ENCODE peak calls at places on chromosome 5, in four cellular contexts. Y, U, Z and N are unnamed samples.
A peak's percentile ranks its signal among the peaks of the same experiment; 100 is the strongest.

GRCh38 chr5:8600843-8601242 is 731.9 kb downstream of the MTRR start:
- DNase-seq in Y (no peak), U (no peak), Z (no peak), N (no peak)

GRCh38 chr5:159155960-159156359 is 53.4 kb downstream of the RNF145 start:
- DNase-seq in Y (no peak), U (no peak), Z (no peak), N (no peak)

GRCh38 chr5:98173334-98173733 is 600.1 kb upstream of the RGMB start:
- DNase-seq in Y (no peak), U (peak; percentile 84), Z (no peak), N (no peak)

GRCh38 chr5:10489810-10490426 is 48.2 kb downstream of the ROPN1L start:
- DNase-seq in Y (no peak), U (peak; percentile 31), Z (peak; percentile 37), N (peak; percentile 46)

GRCh38 chr5:143200781-143201398 is 202.6 kb downstream of the NR3C1 start:
- DNase-seq in Y (peak; percentile 31), U (peak; percentile 81), Z (no peak), N (no peak)

GRCh38 chr5:169745441-169746146 is 108.5 kb downstream of the DOCK2 start:
- DNase-seq in Y (peak; percentile 24), U (peak; percentile 33), Z (no peak), N (no peak)

GRCh38 chr5:16934123-16934522 is 2.0 kb downstream of the MYO10 start:
- DNase-seq in Y (peak; percentile 80), U (peak; percentile 80), Z (no peak), N (peak; percentile 86)

GRCh38 chr5:175060264-175060663 is 335.9 kb downstream of the MSX2 start:
- DNase-seq in Y (no peak), U (no peak), Z (no peak), N (no peak)

GRCh38 chr5:64229163-64229774 is 63.6 kb downstream of the RNF180 start:
- DNase-seq in Y (peak; percentile 20), U (peak; percentile 39), Z (no peak), N (peak; percentile 49)

GRCh38 chr5:153827407-153827806 is 211.3 kb downstream of the FAM114A2 start:
- DNase-seq in Y (no peak), U (no peak), Z (no peak), N (no peak)

GRCh38 chr5:168903082-168903481 is 323.9 kb upstream of the PANK3 start:
- DNase-seq in Y (no peak), U (no peak), Z (no peak), N (no peak)

GRCh38 chr5:154421868-154422267 is 23.9 kb upstream of the SAP30L start:
- DNase-seq in Y (peak; percentile 59), U (peak; percentile 14), Z (no peak), N (peak; percentile 33)

GRCh38 chr5:10333154-10334006 is 20.1 kb upstream of the MARCHF6 start:
- DNase-seq in Y (no peak), U (peak; percentile 26), Z (no peak), N (peak; percentile 39)

GRCh38 chr5:113212244-113212920 is 222.4 kb downstream of the TSSK1B start:
- DNase-seq in Y (no peak), U (peak; percentile 73), Z (no peak), N (peak; percentile 88)

DNA sequence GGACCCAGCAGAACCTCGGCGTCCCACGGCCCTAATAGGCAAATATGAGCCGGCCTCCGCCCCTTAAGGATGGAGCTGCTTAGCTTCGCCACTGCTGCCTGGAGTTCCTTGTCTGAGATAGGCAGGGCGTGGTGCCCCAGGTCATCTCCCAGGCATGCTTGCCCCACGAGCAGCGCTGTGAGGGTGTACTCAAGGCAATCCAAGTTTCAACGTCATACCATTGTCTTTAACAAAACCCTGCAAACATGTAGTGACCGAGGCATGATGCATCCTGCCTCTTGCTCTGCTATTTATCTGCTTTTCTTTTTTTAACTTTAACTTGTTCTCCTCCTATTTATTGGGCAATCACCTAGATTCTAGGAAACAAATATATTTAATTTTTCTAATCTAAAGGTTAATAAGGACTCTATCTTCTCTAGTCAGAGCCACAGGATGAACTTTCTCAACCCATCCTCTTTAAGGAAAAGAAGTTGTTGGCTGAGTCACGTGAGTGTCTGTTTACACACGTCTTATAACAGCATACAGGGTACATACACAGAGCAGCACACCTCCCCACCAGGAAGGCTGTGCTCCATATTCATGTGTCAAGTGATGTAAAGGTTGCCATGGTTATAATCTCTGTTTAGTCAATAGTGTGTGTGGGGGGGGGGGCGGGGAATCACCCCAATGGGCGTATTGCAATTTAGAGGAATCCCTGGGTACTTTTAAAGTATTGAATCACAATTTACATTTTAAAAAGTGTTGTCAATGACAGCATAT is 27.3 kb upstream of the ZSWIM6 start:
- DNase-seq in Y (peak; percentile 14), U (peak; percentile 94), Z (no peak), N (peak; percentile 44)
- TF ChIP-seq POLR2A in Y (no peak), U (no peak), Z (no peak), N (no peak)

GRCh38 chr5:136222575-136223235 is 29.7 kb upstream of the SMIM32 start:
- DNase-seq in Y (no peak), U (no peak), Z (no peak), N (no peak)
- TF ChIP-seq FOS in Y (no peak), U (no peak), Z (no peak), N (no peak)

GRCh38 chr5:1019001-1019651 is 10.5 kb downstream of the NKD2 start:
- DNase-seq in Y (no peak), U (no peak), Z (no peak), N (no peak)

GRCh38 chr5:1018596-1018995 is 10.0 kb downstream of the NKD2 start:
- DNase-seq in Y (no peak), U (no peak), Z (no peak), N (no peak)

GRCh38 chr5:1021136-1021968 is 12.8 kb downstream of the NKD2 start:
- DNase-seq in Y (no peak), U (no peak), Z (no peak), N (no peak)

GRCh38 chr5:1017691-1018455 is 9.3 kb downstream of the NKD2 start:
- DNase-seq in Y (no peak), U (no peak), Z (no peak), N (no peak)

DNA sequence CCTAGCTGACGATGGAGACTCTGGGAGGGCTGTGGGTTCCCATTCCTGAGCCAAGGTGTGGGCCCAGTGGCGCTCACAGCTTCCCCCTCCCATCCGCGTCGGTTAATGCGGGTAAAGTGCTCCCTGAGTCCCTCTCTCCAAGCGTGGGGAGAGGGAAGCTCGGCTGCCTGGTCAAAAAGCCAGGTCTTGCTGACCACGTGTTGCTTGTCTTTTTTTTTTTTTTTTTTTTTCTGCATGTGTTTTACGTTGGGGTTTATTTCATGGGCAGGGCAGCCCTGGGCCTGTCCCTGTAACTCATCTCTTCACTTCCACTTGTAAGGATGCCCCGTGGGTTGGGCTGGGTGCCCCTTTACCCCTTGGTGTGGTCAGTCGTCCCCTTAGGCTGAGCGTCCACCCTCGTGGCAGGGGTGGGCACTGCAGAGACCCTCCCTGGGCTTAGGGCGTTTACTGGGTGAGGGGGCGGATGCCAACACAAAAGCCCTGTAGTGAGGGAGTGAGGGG is 11.9 kb downstream of the NKD2 start:
- DNase-seq in Y (no peak), U (no peak), Z (no peak), N (no peak)
- TF ChIP-seq POLR2A in Y (no peak), U (no peak), Z (no peak), N (no peak)

GRCh38 chr5:181205735-181206401 is 872 bp upstream of the TRIM7 start:
- DNase-seq in Y (no peak), U (peak; percentile 21), Z (no peak), N (no peak)

GRCh38 chr5:181204561-181205401 is at the start of gene TRIM7:
- DNase-seq in Y (peak; percentile 64), U (peak; percentile 20), Z (no peak), N (peak; percentile 60)

GRCh38 chr5:181205402-181205734 is 372 bp upstream of the TRIM7 start:
- DNase-seq in Y (no peak), U (no peak), Z (no peak), N (no peak)

GRCh38 chr5:181203093-181203711 is 1.8 kb downstream of the TRIM7 start:
- DNase-seq in Y (no peak), U (peak; percentile 23), Z (no peak), N (no peak)

GRCh38 chr5:181203842-181204560 is 995 bp downstream of the TRIM7 start:
- DNase-seq in Y (peak; percentile 55), U (no peak), Z (no peak), N (no peak)
- TF ChIP-seq FOS in Y (no peak), U (no peak), Z (no peak), N (no peak)

GRCh38 chr5:132497488-132497997 is 7.0 kb upstream of the IRF1 start:
- DNase-seq in Y (no peak), U (peak; percentile 95), Z (no peak), N (peak; percentile 90)

GRCh38 chr5:132496631-132497487 is 6.3 kb upstream of the IRF1 start:
- DNase-seq in Y (peak; percentile 86), U (peak; percentile 87), Z (no peak), N (peak; percentile 86)

GRCh38 chr5:132495063-132495671 is 4.6 kb upstream of the IRF1 start:
- DNase-seq in Y (no peak), U (no peak), Z (no peak), N (no peak)

GRCh38 chr5:132493821-132494220 is 3.2 kb upstream of the IRF1 start:
- DNase-seq in Y (no peak), U (no peak), Z (no peak), N (no peak)

DNA sequence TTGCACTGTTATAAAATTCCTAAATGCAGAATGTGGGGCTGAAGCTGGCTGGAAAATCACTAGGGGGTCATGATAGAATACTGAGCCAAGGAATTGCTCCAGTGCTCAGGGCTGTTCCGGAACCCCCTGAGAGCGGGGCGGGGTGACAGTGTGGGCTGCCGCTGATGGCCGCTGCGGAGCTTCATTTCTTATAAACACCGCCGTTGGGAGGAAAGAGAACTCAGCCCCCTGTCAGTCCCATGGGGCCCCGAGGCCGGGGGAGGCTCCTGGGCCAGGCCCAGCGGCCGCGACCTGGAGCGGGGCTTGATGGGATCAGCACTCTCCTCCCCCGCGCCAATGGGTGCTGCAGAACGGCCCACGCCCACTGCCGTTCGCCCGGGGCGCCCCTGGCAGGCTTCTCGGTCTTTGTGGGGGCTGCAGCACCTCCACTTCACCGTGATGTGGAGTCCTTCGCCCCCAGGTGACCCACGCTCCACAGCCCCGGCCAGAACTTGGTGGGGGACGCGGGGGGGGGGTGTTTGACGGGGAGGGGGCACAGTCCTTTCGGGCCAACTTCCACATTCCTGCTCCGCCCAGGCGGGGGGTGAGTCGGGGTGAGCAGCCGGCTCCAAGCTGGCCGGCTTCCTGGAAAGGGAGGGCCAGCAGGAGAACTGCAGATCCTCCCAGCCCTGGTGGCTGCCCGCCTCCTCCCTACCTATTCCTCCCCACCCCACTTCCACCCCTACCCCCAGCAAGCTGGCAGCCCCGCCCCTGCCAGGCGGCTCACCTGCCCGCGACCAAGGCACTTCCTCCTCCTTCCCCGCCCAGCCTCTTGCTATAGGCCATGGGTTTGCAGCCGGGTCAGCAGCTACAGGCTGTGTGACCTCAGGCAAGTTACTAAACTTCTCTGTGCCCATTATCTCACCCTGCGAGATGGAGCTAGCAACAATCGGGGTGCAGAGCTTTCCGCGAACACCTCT is 5.4 kb upstream of the IRF1 start:
- DNase-seq in Y (peak; percentile 90), U (peak; percentile 82), Z (peak; percentile 72), N (peak; percentile 67)
- TF ChIP-seq POLR2A in Y (peak; percentile 61), U (no peak), Z (peak; percentile 48), N (peak; percentile 50)

GRCh38 chr5:14476791-14477435 is 104.7 kb upstream of the OTULINL start:
- DNase-seq in Y (no peak), U (peak; percentile 90), Z (no peak), N (peak; percentile 39)
- TF ChIP-seq FOS in Y (no peak), U (peak; percentile 34), Z (no peak), N (peak; percentile 86)

GRCh38 chr5:129460951-129461815 is 1.1 kb downstream of the ADAMTS19 start:
- DNase-seq in Y (peak; percentile 12), U (no peak), Z (no peak), N (peak; percentile 10)
- TF ChIP-seq POLR2A in Y (no peak), U (no peak), Z (no peak), N (no peak)